ENCODE peak calls at places on chromosome 5, in eight cellular contexts. L is PC-3, H is GM23338, N is OCI-LY7, Z is HCT116, G is hepatocyte, U is SK-N-SH, R is GM23248. T is an unnamed sample.
A peak's percentile ranks its signal among the peaks of the same experiment; 100 is the strongest.

GRCh38 chr5:111127453-111128195 is 35.5 kb downstream of the WDR36 start:
- DNase-seq in L (peak; percentile 63), H (peak; percentile 67), N (no peak), Z (no peak), G (no peak), U (no peak), R (no peak), T (no peak)

GRCh38 chr5:129904667-129905466 is 602 bp downstream of the CHSY3 start:
- DNase-seq in L (no peak), H (peak; percentile 45), N (no peak), Z (no peak), G (peak; percentile 49), U (peak; percentile 62), R (peak; percentile 59), T (no peak)

GRCh38 chr5:174553556-174553955 is 170.8 kb upstream of the MSX2 start:
- DNase-seq in L (no peak), H (no peak), N (no peak), Z (no peak), G (no peak), U (no peak), R (no peak), T (no peak)

GRCh38 chr5:61766141-61766540 is 434.1 kb downstream of the ZSWIM6 start:
- DNase-seq in L (no peak), H (no peak), N (no peak), Z (no peak), G (no peak), U (no peak), R (no peak), T (no peak)

GRCh38 chr5:68565427-68565826 is 349.9 kb downstream of the PIK3R1 start:
- DNase-seq in L (no peak), H (no peak), N (peak; percentile 89), Z (no peak), G (no peak), U (no peak), R (no peak), T (no peak)

GRCh38 chr5:66986009-66986408 is 210.6 kb downstream of the CD180 start:
- DNase-seq in L (no peak), H (no peak), N (no peak), Z (no peak), G (no peak), U (no peak), R (no peak), T (no peak)

GRCh38 chr5:1014346-1014745 is 5.7 kb downstream of the NKD2 start:
- DNase-seq in L (no peak), H (no peak), N (no peak), Z (no peak), G (no peak), U (no peak), R (no peak), T (no peak)

GRCh38 chr5:128876848-128877387 is 88.4 kb upstream of the SLC27A6 start:
- DNase-seq in L (no peak), H (peak; percentile 4), N (no peak), Z (no peak), G (no peak), U (no peak), R (no peak), T (no peak)

GRCh38 chr5:91383027-91383955 is at the start of gene ARRDC3:
- DNase-seq in L (peak; percentile 98), H (peak; percentile 97), N (peak; percentile 96), Z (peak; percentile 88), G (peak; percentile 99), U (peak; percentile 87), R (peak; percentile 96), T (peak; percentile 97)

GRCh38 chr5:141729387-141730006 is 47.5 kb upstream of the ARAP3 start:
- DNase-seq in L (no peak), H (no peak), N (no peak), Z (no peak), G (no peak), U (peak; percentile 78), R (no peak), T (no peak)

GRCh38 chr5:154522284-154522683 is 44.3 kb upstream of the HAND1 start:
- DNase-seq in L (no peak), H (no peak), N (no peak), Z (no peak), G (no peak), U (no peak), R (no peak), T (no peak)

GRCh38 chr5:81803812-81804211 is 52.9 kb upstream of the SSBP2 start:
- DNase-seq in L (no peak), H (no peak), N (no peak), Z (no peak), G (no peak), U (no peak), R (no peak), T (no peak)

GRCh38 chr5:146327471-146327870 is 11.2 kb upstream of the POU4F3 start:
- DNase-seq in L (no peak), H (no peak), N (no peak), Z (no peak), G (no peak), U (no peak), R (no peak), T (no peak)

GRCh38 chr5:93995126-93995621 is 253.8 kb upstream of the POU5F2 start:
- DNase-seq in L (peak; percentile 29), H (no peak), N (no peak), Z (no peak), G (no peak), U (no peak), R (peak; percentile 44), T (no peak)

GRCh38 chr5:99715921-99716320 is 787.1 kb upstream of the CHD1 start:
- DNase-seq in L (no peak), H (peak; percentile 53), N (no peak), Z (no peak), G (no peak), U (no peak), R (no peak), T (no peak)

DNA sequence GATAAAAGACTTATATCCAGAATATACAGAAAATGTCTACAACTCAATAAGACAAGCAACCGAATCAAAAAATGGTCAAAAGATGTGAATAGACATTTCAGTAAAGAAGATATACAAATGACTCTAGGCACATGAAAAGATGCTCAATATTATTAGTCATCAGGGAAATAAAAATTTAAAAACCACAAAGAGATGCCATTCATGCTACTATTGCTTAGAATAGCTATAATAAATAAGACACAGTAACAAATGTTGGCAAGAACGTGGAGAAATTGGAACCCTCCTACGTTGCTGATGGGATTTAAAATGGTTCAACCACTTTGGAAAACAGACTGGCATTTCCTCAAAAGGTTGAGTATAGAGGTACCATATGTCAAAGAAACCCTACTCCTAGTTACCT is 39.8 kb downstream of the POLK start:
- DNase-seq in L (peak; percentile 67), H (no peak), N (no peak), Z (no peak), G (no peak), U (no peak), R (peak; percentile 66), T (no peak)
- H3K9me2 ChIP-seq in L (no peaks in the 10 kb centered on the region), H (no peaks in the 10 kb centered on the region), N (no peaks in the 10 kb centered on the region), Z (no peaks in the 10 kb centered on the region), G (no peaks in the 10 kb centered on the region), U (no peaks in the 10 kb centered on the region), R (no peaks in the 10 kb centered on the region), T (no peaks in the 10 kb centered on the region)

GRCh38 chr5:119274024-119274766 is 81.6 kb upstream of the TNFAIP8 start:
- DNase-seq in L (peak; percentile 94), H (no peak), N (peak; percentile 30), Z (peak; percentile 76), G (peak; percentile 70), U (no peak), R (no peak), T (no peak)
- TF ChIP-seq EZH2phosphoT487 in L (no peak), H (no peak), N (no peak), Z (no peak), G (no peak), U (no peak), R (no peak), T (no peak)

DNA sequence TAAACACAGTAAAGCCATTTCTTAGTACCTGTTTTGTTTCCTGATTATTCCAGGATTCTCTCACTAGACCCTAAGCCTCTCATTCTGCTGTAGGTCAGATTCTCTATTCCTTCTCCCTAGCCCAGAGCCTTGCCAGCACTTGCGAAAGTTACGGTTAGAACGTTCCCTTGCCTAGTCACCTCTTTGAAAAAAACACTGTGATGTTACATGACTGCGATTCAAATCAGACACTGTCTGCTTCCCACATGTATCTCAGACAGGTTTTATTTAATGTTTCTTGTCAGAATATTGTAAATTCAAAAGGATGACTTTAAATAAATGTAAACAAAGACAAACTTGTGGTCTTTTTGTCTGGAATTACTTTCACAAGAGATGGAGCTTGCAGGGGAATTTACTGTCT is 116.5 kb upstream of the OTULINL start:
- DNase-seq in L (no peak), H (no peak), N (no peak), Z (no peak), G (no peak), U (no peak), R (peak; percentile 66), T (no peak)
- H3K9me2 ChIP-seq in L (no peaks in the 10 kb centered on the region), H (no peaks in the 10 kb centered on the region), N (no peaks in the 10 kb centered on the region), Z (no peaks in the 10 kb centered on the region), G (no peaks in the 10 kb centered on the region), U (no peaks in the 10 kb centered on the region), R (no peaks in the 10 kb centered on the region), T (no peaks in the 10 kb centered on the region)

GRCh38 chr5:73286891-73287290 is 113.9 kb downstream of the TMEM174 start:
- DNase-seq in L (no peak), H (no peak), N (no peak), Z (no peak), G (no peak), U (no peak), R (peak; percentile 34), T (no peak)

GRCh38 chr5:73291873-73292272 is 118.9 kb downstream of the TMEM174 start:
- DNase-seq in L (no peak), H (no peak), N (no peak), Z (no peak), G (no peak), U (no peak), R (no peak), T (no peak)

GRCh38 chr5:73288803-73289720 is 116.1 kb downstream of the TMEM174 start:
- DNase-seq in L (no peak), H (peak; percentile 68), N (no peak), Z (no peak), G (no peak), U (no peak), R (no peak), T (no peak)

GRCh38 chr5:73292816-73293459 is 119.9 kb downstream of the TMEM174 start:
- DNase-seq in L (no peak), H (no peak), N (no peak), Z (no peak), G (no peak), U (no peak), R (no peak), T (no peak)

GRCh38 chr5:73290242-73290641 is 117.2 kb downstream of the TMEM174 start:
- DNase-seq in L (no peak), H (no peak), N (no peak), Z (no peak), G (no peak), U (no peak), R (no peak), T (no peak)
- TF ChIP-seq EZH2phosphoT487 in L (no peak), H (no peak), N (no peak), Z (no peak), G (no peak), U (no peak), R (no peak), T (no peak)

GRCh38 chr5:60386398-60386797 is 313.6 kb downstream of the DEPDC1B start:
- DNase-seq in L (no peak), H (peak; percentile 12), N (no peak), Z (no peak), G (no peak), U (peak; percentile 39), R (no peak), T (no peak)

GRCh38 chr5:60382761-60383160 is 317.2 kb downstream of the DEPDC1B start:
- DNase-seq in L (peak; percentile 34), H (peak; percentile 20), N (peak; percentile 17), Z (peak; percentile 12), G (peak; percentile 37), U (peak; percentile 16), R (peak; percentile 55), T (peak; percentile 30)

GRCh38 chr5:60387041-60387440 is 312.9 kb downstream of the DEPDC1B start:
- DNase-seq in L (no peak), H (no peak), N (no peak), Z (no peak), G (no peak), U (no peak), R (no peak), T (no peak)
- H3K9me2 ChIP-seq in L (no peaks in the 10 kb centered on the region), H (peaks cover 5% of the 10 kb centered on the region), N (no peaks in the 10 kb centered on the region), Z (no peaks in the 10 kb centered on the region), G (no peaks in the 10 kb centered on the region), U (no peaks in the 10 kb centered on the region), R (no peaks in the 10 kb centered on the region), T (no peaks in the 10 kb centered on the region)